ENCODE peak calls at places on chromosomes 3 and 15, in eight cellular contexts. R, U, Q, V, T, Z, Y and H are unnamed samples.
A peak's percentile ranks its signal among the peaks of the same experiment; 100 is the strongest.

GRCh38 chr3:186137051-186137685 is 28.3 kb upstream of the ETV5 start:
- DNase-seq in R (no peak), U (no peak), Q (no peak), V (no peak), T (no peak), Z (no peak), Y (no peak), H (no peak)

GRCh38 chr3:196941846-196942225 is 492 bp downstream of the NCBP2 start:
- DNase-seq in R (no peak), U (peak; percentile 62), Q (no peak), V (peak; percentile 56), T (peak; percentile 68), Z (no peak), Y (peak; percentile 71), H (peak; percentile 55)

GRCh38 chr3:45084820-45085816 is 59.0 kb downstream of the CLEC3B start:
- DNase-seq in R (no peak), U (no peak), Q (peak; percentile 85), V (no peak), T (no peak), Z (peak; percentile 55), Y (no peak), H (peak; percentile 77)

GRCh38 chr3:187027531-187027936 is 97.2 kb downstream of the ST6GAL1 start:
- DNase-seq in R (no peak), U (no peak), Q (no peak), V (peak; percentile 49), T (no peak), Z (no peak), Y (no peak), H (no peak)

GRCh38 chr3:134911611-134912604 is 116.8 kb downstream of the EPHB1 start:
- DNase-seq in R (no peak), U (no peak), Q (no peak), V (no peak), T (no peak), Z (no peak), Y (no peak), H (no peak)

GRCh38 chr3:195714380-195715011 is 6.3 kb upstream of the MUC20 start:
- DNase-seq in R (no peak), U (no peak), Q (no peak), V (no peak), T (no peak), Z (no peak), Y (peak; percentile 38), H (no peak)

GRCh38 chr15:67799801-67800205 is 25.5 kb upstream of the SKOR1 start:
- DNase-seq in R (no peak), U (no peak), Q (no peak), V (no peak), T (no peak), Z (no peak), Y (no peak), H (peak; percentile 48)

GRCh38 chr15:78879517-78880241 is 7.0 kb downstream of the MORF4L1 start:
- DNase-seq in R (no peak), U (no peak), Q (no peak), V (no peak), T (no peak), Z (no peak), Y (no peak), H (no peak)

GRCh38 chr3:197174927-197175326 is 123.5 kb downstream of the DLG1 start:
- DNase-seq in R (no peak), U (no peak), Q (no peak), V (no peak), T (no peak), Z (no peak), Y (no peak), H (no peak)

GRCh38 chr15:98658831-98659699 is 10.7 kb downstream of the IGF1R start:
- DNase-seq in R (no peak), U (peak; percentile 63), Q (no peak), V (peak; percentile 6), T (no peak), Z (no peak), Y (no peak), H (peak; percentile 65)